ENCODE peak calls at places on chromosomes 1 and 21, in six cellular contexts. H, S, T, P, I and V are unnamed samples.

GRCh38 chr1:69263982-69264381 is 303.7 kb upstream of the LRRC7 start:
- DNase-seq in H (no peak), S (no peak), T (no peak), P (no peak), I (peak), V (no peak)

GRCh38 chr1:167720965-167721616 is 691 bp upstream of the MPZL1 start:
- DNase-seq in H (no peak), S (peak), T (peak), P (no peak), I (peak), V (peak)

GRCh38 chr21:41627428-41627827 is 119.5 kb upstream of the TMPRSS2 start:
- DNase-seq in H (no peak), S (no peak), T (no peak), P (no peak), I (no peak), V (peak)

GRCh38 chr1:155946633-155947219 is 5.3 kb downstream of the RXFP4 start:
- DNase-seq in H (no peak), S (no peak), T (no peak), P (no peak), I (no peak), V (no peak)

GRCh38 chr1:224430511-224431113 is 4.0 kb downstream of the WDR26 start:
- DNase-seq in H (peak), S (peak), T (peak), P (no peak), I (no peak), V (peak)

GRCh38 chr1:231940116-231940515 is 313.5 kb downstream of the DISC1 start:
- DNase-seq in H (no peak), S (no peak), T (no peak), P (no peak), I (no peak), V (no peak)

GRCh38 chr21:46229133-46229922 is 754 bp upstream of the LSS start:
- DNase-seq in H (peak), S (peak), T (peak), P (no peak), I (peak), V (no peak)

GRCh38 chr21:37936010-37936785 is 19.9 kb upstream of the KCNJ6 start:
- DNase-seq in H (no peak), S (no peak), T (no peak), P (no peak), I (no peak), V (no peak)

GRCh38 chr1:186550832-186551231 is 89.9 kb upstream of the PDC start:
- DNase-seq in H (no peak), S (no peak), T (no peak), P (no peak), I (no peak), V (no peak)

GRCh38 chr21:26884436-26884835 is 39.2 kb upstream of the ADAMTS1 start:
- DNase-seq in H (no peak), S (no peak), T (no peak), P (no peak), I (no peak), V (no peak)

GRCh38 chr1:44777547-44777946 is 2.2 kb downstream of the RPS8 start:
- DNase-seq in H (no peak), S (no peak), T (no peak), P (no peak), I (no peak), V (no peak)

GRCh38 chr1:207672525-207673130 is 27.7 kb downstream of the CR1L start:
- DNase-seq in H (peak), S (peak), T (peak), P (no peak), I (peak), V (peak)

GRCh38 chr21:40337981-40338380 is 470.7 kb downstream of the PCP4 start:
- DNase-seq in H (no peak), S (no peak), T (no peak), P (no peak), I (no peak), V (no peak)

GRCh38 chr21:39048064-39048463 is 135.2 kb downstream of the PSMG1 start:
- DNase-seq in H (no peak), S (peak), T (peak), P (no peak), I (peak), V (peak)

GRCh38 chr1:2255420-2256369 is 27.6 kb downstream of the SKI start:
- DNase-seq in H (no peak), S (no peak), T (peak), P (peak), I (peak), V (peak)

GRCh38 chr1:168556647-168557046 is 12.8 kb upstream of the XCL2 start:
- DNase-seq in H (no peak), S (no peak), T (no peak), P (no peak), I (no peak), V (no peak)

GRCh38 chr21:25983745-25984144 is 186.8 kb downstream of the APP start:
- DNase-seq in H (no peak), S (no peak), T (no peak), P (no peak), I (peak), V (no peak)

GRCh38 chr1:1779691-1780597 is 1.7 kb upstream of the NADK start:
- DNase-seq in H (peak), S (no peak), T (no peak), P (peak), I (no peak), V (peak)

GRCh38 chr21:36575306-36575705 is 95.4 kb upstream of the CLDN14 start:
- DNase-seq in H (no peak), S (no peak), T (no peak), P (no peak), I (no peak), V (no peak)

GRCh38 chr1:43452789-43453441 is 816 bp downstream of the HYI start:
- DNase-seq in H (peak), S (no peak), T (no peak), P (no peak), I (no peak), V (peak)

GRCh38 chr1:71667224-71667623 is 586.4 kb upstream of the ZRANB2 start:
- DNase-seq in H (no peak), S (no peak), T (no peak), P (no peak), I (no peak), V (peak)

GRCh38 chr1:204560590-204560989 is 44.4 kb downstream of the MDM4 start:
- DNase-seq in H (no peak), S (no peak), T (no peak), P (no peak), I (no peak), V (peak)
- TF ChIP-seq SMC3 in H (no peak), S (no peak), T (no peak), P (no peak), I (no peak), V (no peak)

DNA sequence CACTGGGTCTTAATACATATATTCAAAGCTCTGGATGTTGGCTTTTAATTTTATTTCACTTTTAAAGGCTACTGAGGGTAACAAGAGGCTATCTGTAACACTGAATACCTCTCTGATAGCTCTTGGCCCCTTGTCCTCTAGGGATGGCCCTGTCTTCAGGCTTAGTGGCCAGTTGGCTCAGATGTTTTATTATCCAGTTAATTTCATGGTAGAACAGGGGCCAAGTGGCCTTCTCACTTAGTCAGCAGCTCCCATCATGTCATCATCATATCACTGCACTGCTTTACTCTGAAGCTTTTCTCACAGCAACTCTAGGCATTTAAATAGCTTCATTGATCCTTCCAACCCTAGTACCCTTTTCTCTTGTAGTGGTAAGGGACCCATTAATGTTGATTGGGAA is 40.2 kb upstream of the MACF1 start:
- DNase-seq in H (no peak), S (no peak), T (no peak), P (no peak), I (no peak), V (no peak)
- TF ChIP-seq SMC3 in H (no peak), S (no peak), T (no peak), P (no peak), I (no peak), V (no peak)

GRCh38 chr21:44758781-44759627 is 42.6 kb downstream of the UBE2G2 start:
- DNase-seq in H (no peak), S (no peak), T (no peak), P (no peak), I (no peak), V (no peak)

GRCh38 chr21:44756416-44757185 is 45.0 kb downstream of the UBE2G2 start:
- DNase-seq in H (no peak), S (no peak), T (no peak), P (no peak), I (no peak), V (no peak)

GRCh38 chr21:44757731-44758130 is 43.9 kb downstream of the UBE2G2 start:
- DNase-seq in H (no peak), S (no peak), T (no peak), P (no peak), I (no peak), V (no peak)

GRCh38 chr21:44759628-44760285 is 41.9 kb downstream of the UBE2G2 start:
- DNase-seq in H (no peak), S (no peak), T (no peak), P (no peak), I (no peak), V (no peak)

GRCh38 chr21:44758141-44758561 is 43.5 kb downstream of the UBE2G2 start:
- DNase-seq in H (no peak), S (no peak), T (no peak), P (no peak), I (no peak), V (no peak)
- TF ChIP-seq SMC3 in H (no peak), S (no peak), T (no peak), P (no peak), I (no peak), V (no peak)

GRCh38 chr1:23869818-23870217 is 1.7 kb upstream of the FUCA1 start:
- DNase-seq in H (no peak), S (no peak), T (no peak), P (no peak), I (no peak), V (no peak)

GRCh38 chr1:23868848-23869450 is 859 bp upstream of the FUCA1 start:
- DNase-seq in H (peak), S (peak), T (no peak), P (no peak), I (peak), V (no peak)

GRCh38 chr1:23865543-23865930 is 2.6 kb downstream of the FUCA1 start:
- DNase-seq in H (no peak), S (no peak), T (no peak), P (peak), I (no peak), V (peak)

GRCh38 chr1:23867953-23868847 is at the start of gene FUCA1:
- DNase-seq in H (peak), S (peak), T (peak), P (peak), I (peak), V (peak)

GRCh38 chr1:23867542-23867952 is 543 bp downstream of the FUCA1 start:
- DNase-seq in H (peak), S (no peak), T (no peak), P (no peak), I (no peak), V (no peak)
- TF ChIP-seq SMC3 in H (no peak), S (no peak), T (no peak), P (no peak), I (no peak), V (no peak)

GRCh38 chr1:214974002-214974401 is 108.5 kb upstream of the KCNK2 start:
- DNase-seq in H (no peak), S (no peak), T (no peak), P (no peak), I (no peak), V (no peak)
- TF ChIP-seq SMC3 in H (no peak), S (no peak), T (no peak), P (no peak), I (no peak), V (no peak)

DNA sequence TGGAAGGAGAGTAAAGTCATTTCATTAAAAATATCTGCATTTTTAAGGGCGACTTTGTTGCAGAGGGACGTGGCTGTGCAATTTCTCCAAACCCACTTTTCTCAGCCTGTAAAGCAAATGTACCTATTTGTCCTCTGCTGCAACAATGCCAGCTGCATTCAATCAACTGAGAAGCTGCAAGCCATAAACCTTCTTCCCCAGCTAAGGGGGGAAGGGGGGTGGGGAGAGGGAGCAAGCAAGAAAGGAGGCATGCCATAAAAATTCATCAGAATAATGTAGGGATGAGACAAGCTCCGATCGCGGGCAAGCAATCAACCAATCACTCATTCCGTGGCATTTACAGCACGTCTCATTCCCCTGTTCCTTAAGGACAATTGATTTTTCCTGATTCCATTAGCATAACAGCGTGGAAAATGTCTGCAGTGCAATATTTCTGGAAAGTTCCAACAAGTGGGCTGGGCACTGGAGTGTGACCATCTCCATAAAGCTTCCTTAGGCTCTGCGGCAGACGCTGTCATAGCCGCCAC is 144.8 kb downstream of the DMRTA2 start:
- DNase-seq in H (no peak), S (no peak), T (no peak), P (no peak), I (peak), V (no peak)
- TF ChIP-seq SMC3 in H (no peak), S (no peak), T (no peak), P (no peak), I (no peak), V (no peak)